ENCODE peak calls at places on chromosomes 13 and 19, in four cellular contexts. One of them, this sample, is unnamed. For H3K4me1, the result is how much of the 10 kb centered on the place peaks cover.

GRCh38 chr13:27362064-27362751 is 62.2 kb upstream of the GTF3A start:
- DNase-seq in aorta: peak
- DNase-seq in heart left ventricle: peak
- DNase-seq in ovary: peak
- DNase-seq in this sample: peak

GRCh38 chr19:45962021-45962420 is 11.6 kb downstream of the NOVA2 start:
- DNase-seq in ovary: no peak
- DNase-seq in aorta: no peak
- DNase-seq in heart left ventricle: no peak
- DNase-seq in this sample: no peak

GRCh38 chr19:38799104-38799503 is 10.1 kb downstream of the LGALS7B start:
- DNase-seq in ovary: no peak
- DNase-seq in aorta: no peak
- DNase-seq in heart left ventricle: no peak
- DNase-seq in this sample: no peak

GRCh38 chr13:35733832-35734231 is 257.3 kb upstream of the MAB21L1 start:
- DNase-seq in heart left ventricle: no peak
- DNase-seq in ovary: no peak
- DNase-seq in aorta: no peak
- DNase-seq in this sample: no peak

GRCh38 chr19:46634656-46635218 is 1.3 kb downstream of the GNG8 start:
- DNase-seq in heart left ventricle: no peak
- DNase-seq in ovary: no peak
- DNase-seq in aorta: no peak
- DNase-seq in this sample: no peak

GRCh38 chr13:20389696-20390525 is 135.7 kb downstream of the CRYL1 start:
- DNase-seq in ovary: no peak
- DNase-seq in aorta: no peak
- DNase-seq in heart left ventricle: no peak
- DNase-seq in this sample: no peak

GRCh38 chr13:24271611-24272451 is 37.5 kb upstream of the C1QTNF9 start:
- DNase-seq in ovary: peak
- DNase-seq in heart left ventricle: peak
- DNase-seq in aorta: peak
- DNase-seq in this sample: peak

GRCh38 chr19:10433131-10433536 is 12.8 kb downstream of the PDE4A start:
- DNase-seq in ovary: no peak
- DNase-seq in heart left ventricle: no peak
- DNase-seq in aorta: no peak
- DNase-seq in this sample: no peak

GRCh38 chr19:39193785-39194184 is 3.0 kb upstream of the NCCRP1 start:
- DNase-seq in heart left ventricle: no peak
- DNase-seq in aorta: no peak
- DNase-seq in ovary: no peak
- DNase-seq in this sample: no peak

GRCh38 chr19:4713384-4713951 is 10.2 kb downstream of the DPP9 start:
- DNase-seq in aorta: peak
- DNase-seq in ovary: peak
- DNase-seq in heart left ventricle: peak
- DNase-seq in this sample: peak

GRCh38 chr19:44530777-44531176 is 1.3 kb upstream of the CEACAM20 start:
- DNase-seq in ovary: no peak
- DNase-seq in heart left ventricle: no peak
- DNase-seq in aorta: no peak
- DNase-seq in this sample: no peak

GRCh38 chr19:15264061-15264932 is 32.0 kb upstream of the EPHX3 start:
- DNase-seq in ovary: peak
- DNase-seq in heart left ventricle: peak
- DNase-seq in aorta: peak
- DNase-seq in this sample: peak

GRCh38 chr19:36605839-36606478 is 846 bp downstream of the ZNF382 start:
- DNase-seq in ovary: no peak
- DNase-seq in aorta: no peak
- DNase-seq in heart left ventricle: no peak
- DNase-seq in this sample: no peak

GRCh38 chr13:51068501-51068900 is 42.6 kb downstream of the C13orf42 start:
- DNase-seq in aorta: no peak
- DNase-seq in heart left ventricle: no peak
- DNase-seq in ovary: no peak
- DNase-seq in this sample: no peak

GRCh38 chr13:101209206-101209893 is 207.0 kb downstream of the NALCN start:
- DNase-seq in ovary: no peak
- DNase-seq in heart left ventricle: no peak
- DNase-seq in aorta: no peak
- DNase-seq in this sample: no peak

GRCh38 chr13:19070398-19070735 is 111.3 kb downstream of the TUBA3C start:
- DNase-seq in heart left ventricle: no peak
- DNase-seq in aorta: no peak
- DNase-seq in ovary: no peak
- DNase-seq in this sample: no peak

GRCh38 chr13:100214886-100215285 is 126.0 kb downstream of the PCCA start:
- DNase-seq in aorta: no peak
- DNase-seq in ovary: no peak
- DNase-seq in heart left ventricle: no peak
- DNase-seq in this sample: no peak

GRCh38 chr19:16899566-16900075 is 10.8 kb downstream of the F2RL3 start:
- DNase-seq in aorta: peak
- DNase-seq in ovary: no peak
- DNase-seq in heart left ventricle: no peak
- DNase-seq in this sample: no peak

GRCh38 chr19:47790398-47790814 is 11.9 kb downstream of the SELENOW start:
- DNase-seq in heart left ventricle: peak
- DNase-seq in aorta: peak
- DNase-seq in ovary: peak
- DNase-seq in this sample: peak

GRCh38 chr19:58170860-58171259 is 12.0 kb upstream of the ZNF274 start:
- DNase-seq in aorta: no peak
- DNase-seq in ovary: no peak
- DNase-seq in heart left ventricle: no peak
- DNase-seq in this sample: no peak

GRCh38 chr13:72121466-72121865 is 254.5 kb upstream of the DACH1 start:
- DNase-seq in ovary: no peak
- DNase-seq in aorta: no peak
- DNase-seq in heart left ventricle: no peak
- DNase-seq in this sample: no peak

GRCh38 chr19:39174142-39174541 is 22.6 kb upstream of the NCCRP1 start:
- DNase-seq in ovary: no peak
- DNase-seq in aorta: no peak
- DNase-seq in heart left ventricle: no peak
- DNase-seq in this sample: no peak

GRCh38 chr19:13859361-13859880 is 17.5 kb upstream of the NANOS3 start:
- DNase-seq in aorta: no peak
- DNase-seq in heart left ventricle: no peak
- DNase-seq in ovary: no peak
- DNase-seq in this sample: no peak

GRCh38 chr13:45607931-45608330 is 7.6 kb downstream of the ERICH6B start:
- DNase-seq in heart left ventricle: no peak
- DNase-seq in aorta: no peak
- DNase-seq in ovary: no peak
- DNase-seq in this sample: no peak

GRCh38 chr19:16266586-16266942 is 58.1 kb upstream of the KLF2 start:
- DNase-seq in heart left ventricle: no peak
- DNase-seq in aorta: no peak
- DNase-seq in ovary: no peak
- DNase-seq in this sample: no peak

GRCh38 chr19:50928841-50929240 is 17.6 kb upstream of the KLK4 start:
- DNase-seq in ovary: no peak
- DNase-seq in aorta: no peak
- DNase-seq in heart left ventricle: no peak
- DNase-seq in this sample: no peak

GRCh38 chr19:50933640-50934039 is 19.2 kb downstream of the KLK5 start:
- DNase-seq in heart left ventricle: no peak
- DNase-seq in ovary: no peak
- DNase-seq in aorta: no peak
- DNase-seq in this sample: no peak

GRCh38 chr19:50931023-50931422 is 19.8 kb upstream of the KLK4 start:
- DNase-seq in heart left ventricle: no peak
- DNase-seq in ovary: no peak
- DNase-seq in aorta: no peak
- DNase-seq in this sample: no peak

GRCh38 chr19:50932690-50933083 is 20.2 kb downstream of the KLK5 start:
- DNase-seq in ovary: no peak
- DNase-seq in heart left ventricle: no peak
- DNase-seq in aorta: no peak
- DNase-seq in this sample: no peak

GRCh38 chr19:50932018-50932689 is 20.7 kb downstream of the KLK5 start:
- DNase-seq in aorta: no peak
- DNase-seq in heart left ventricle: no peak
- DNase-seq in ovary: no peak
- DNase-seq in this sample: no peak
- H3K4me3 ChIP-seq in aorta: no peak
- H3K4me3 ChIP-seq in heart left ventricle: no peak
- H3K4me3 ChIP-seq in ovary: no peak
- H3K4me3 ChIP-seq in this sample: no peak

GRCh38 chr19:33280351-33280921 is 21.9 kb downstream of the CEBPA start:
- DNase-seq in ovary: no peak
- DNase-seq in heart left ventricle: no peak
- DNase-seq in aorta: peak
- DNase-seq in this sample: no peak
- H3K4me1 ChIP-seq in ovary: under half
- H3K4me1 ChIP-seq in heart left ventricle: under half
- H3K4me1 ChIP-seq in aorta: under half
- H3K4me1 ChIP-seq in this sample: under half

GRCh38 chr13:48641404-48641803 is 12.3 kb upstream of the CYSLTR2 start:
- DNase-seq in aorta: no peak
- DNase-seq in heart left ventricle: no peak
- DNase-seq in ovary: no peak
- DNase-seq in this sample: no peak
- H3K4me3 ChIP-seq in aorta: no peak
- H3K4me3 ChIP-seq in heart left ventricle: no peak
- H3K4me3 ChIP-seq in ovary: no peak
- H3K4me3 ChIP-seq in this sample: no peak

GRCh38 chr19:2187164-2187563 is 23.4 kb downstream of the DOT1L start:
- DNase-seq in ovary: no peak
- DNase-seq in aorta: no peak
- DNase-seq in heart left ventricle: no peak
- DNase-seq in this sample: no peak
- H3K4me1 ChIP-seq in ovary: under half
- H3K4me1 ChIP-seq in aorta: under half
- H3K4me1 ChIP-seq in heart left ventricle: under half
- H3K4me1 ChIP-seq in this sample: half or more